ENCODE peak calls at places on chromosomes 16 and 17, in five cellular contexts. One of them, this sample, is unnamed.

GRCh38 chr17:32136856-32137255 is 5.4 kb upstream of the RHOT1 start:
- DNase-seq in transverse colon: no peak
- DNase-seq in activated T-cell treated with anti-CD3 and anti-CD28 coated beads for 1 hour: no peak
- DNase-seq in endodermal cell: no peak
- DNase-seq in activated CD4-positive, CD25-positive, alpha-beta regulatory T cell: no peak
- DNase-seq in this sample: no peak

GRCh38 chr17:19322129-19322505 is 40.4 kb downstream of the B9D1 start:
- DNase-seq in endodermal cell: no peak
- DNase-seq in transverse colon: no peak
- DNase-seq in activated T-cell treated with anti-CD3 and anti-CD28 coated beads for 1 hour: no peak
- DNase-seq in activated CD4-positive, CD25-positive, alpha-beta regulatory T cell: no peak
- DNase-seq in this sample: no peak

GRCh38 chr16:46814790-46815189 is 16.2 kb downstream of the C16orf87 start:
- DNase-seq in transverse colon: no peak
- DNase-seq in endodermal cell: no peak
- DNase-seq in activated CD4-positive, CD25-positive, alpha-beta regulatory T cell: no peak
- DNase-seq in activated T-cell treated with anti-CD3 and anti-CD28 coated beads for 1 hour: no peak
- DNase-seq in this sample: no peak

GRCh38 chr17:67417507-67417906 is 40.4 kb downstream of the PITPNC1 start:
- DNase-seq in endodermal cell: no peak
- DNase-seq in transverse colon: no peak
- DNase-seq in activated CD4-positive, CD25-positive, alpha-beta regulatory T cell: no peak
- DNase-seq in activated T-cell treated with anti-CD3 and anti-CD28 coated beads for 1 hour: no peak
- DNase-seq in this sample: no peak

GRCh38 chr16:12349950-12350842 is 373.7 kb downstream of the SNX29 start:
- DNase-seq in activated T-cell treated with anti-CD3 and anti-CD28 coated beads for 1 hour: no peak
- DNase-seq in activated CD4-positive, CD25-positive, alpha-beta regulatory T cell: no peak
- DNase-seq in transverse colon: no peak
- DNase-seq in endodermal cell: no peak
- DNase-seq in this sample: no peak

GRCh38 chr17:60127068-60128064 is 22.4 kb upstream of the CA4 start:
- DNase-seq in activated T-cell treated with anti-CD3 and anti-CD28 coated beads for 1 hour: no peak
- DNase-seq in activated CD4-positive, CD25-positive, alpha-beta regulatory T cell: no peak
- DNase-seq in transverse colon: no peak
- DNase-seq in endodermal cell: peak
- DNase-seq in this sample: no peak

GRCh38 chr16:66551362-66551761 is 1.0 kb upstream of the CKLF start:
- DNase-seq in transverse colon: peak
- DNase-seq in activated CD4-positive, CD25-positive, alpha-beta regulatory T cell: peak
- DNase-seq in activated T-cell treated with anti-CD3 and anti-CD28 coated beads for 1 hour: peak
- DNase-seq in endodermal cell: peak
- DNase-seq in this sample: peak

GRCh38 chr16:86521236-86522197 is 11.2 kb downstream of the FOXF1 start:
- DNase-seq in transverse colon: no peak
- DNase-seq in activated CD4-positive, CD25-positive, alpha-beta regulatory T cell: no peak
- DNase-seq in endodermal cell: no peak
- DNase-seq in activated T-cell treated with anti-CD3 and anti-CD28 coated beads for 1 hour: no peak
- DNase-seq in this sample: no peak

GRCh38 chr17:41052594-41052993 is 2.4 kb downstream of the KRTAP2-2 start:
- DNase-seq in activated CD4-positive, CD25-positive, alpha-beta regulatory T cell: no peak
- DNase-seq in endodermal cell: no peak
- DNase-seq in transverse colon: no peak
- DNase-seq in activated T-cell treated with anti-CD3 and anti-CD28 coated beads for 1 hour: no peak
- DNase-seq in this sample: no peak

GRCh38 chr16:49821614-49822282 is 34.2 kb downstream of the ZNF423 start:
- DNase-seq in activated T-cell treated with anti-CD3 and anti-CD28 coated beads for 1 hour: no peak
- DNase-seq in endodermal cell: no peak
- DNase-seq in activated CD4-positive, CD25-positive, alpha-beta regulatory T cell: no peak
- DNase-seq in transverse colon: no peak
- DNase-seq in this sample: no peak

GRCh38 chr17:37092041-37092440 is 143.3 kb downstream of the AATF start:
- DNase-seq in transverse colon: peak
- DNase-seq in activated CD4-positive, CD25-positive, alpha-beta regulatory T cell: no peak
- DNase-seq in endodermal cell: peak
- DNase-seq in activated T-cell treated with anti-CD3 and anti-CD28 coated beads for 1 hour: no peak
- DNase-seq in this sample: no peak

GRCh38 chr16:77905356-77905920 is 116.9 kb upstream of the CLEC3A start:
- DNase-seq in transverse colon: no peak
- DNase-seq in endodermal cell: no peak
- DNase-seq in activated T-cell treated with anti-CD3 and anti-CD28 coated beads for 1 hour: no peak
- DNase-seq in activated CD4-positive, CD25-positive, alpha-beta regulatory T cell: no peak
- DNase-seq in this sample: no peak

GRCh38 chr17:71035226-71035625 is 865.9 kb downstream of the KCNJ2 start:
- DNase-seq in activated CD4-positive, CD25-positive, alpha-beta regulatory T cell: no peak
- DNase-seq in activated T-cell treated with anti-CD3 and anti-CD28 coated beads for 1 hour: no peak
- DNase-seq in endodermal cell: no peak
- DNase-seq in transverse colon: no peak
- DNase-seq in this sample: no peak

This sample was measured in activated CD4-positive, alpha-beta T cell treated with anti-CD3 and anti-CD28 coated beads, Interleukin-2, amount 50 U/mL, for 1 hour.